ENCODE peak calls at places on chromosomes 3 and 15, in ten cellular contexts. X, E, N, K, I, M, A, P, D and J are unnamed samples.

GRCh38 chr3:132981746-132982145 is 56.4 kb upstream of the TMEM108 start:
- DNase-seq in K (peak; percentile 23), N (no peak), E (no peak), D (no peak), P (no peak), A (no peak), I (no peak), M (no peak), X (no peak), J (no peak)

GRCh38 chr3:185552358-185552877 is at the start of gene LIPH:
- DNase-seq in I (peak; percentile 46), N (peak; percentile 21), P (no peak), E (peak; percentile 65), A (no peak), X (peak; percentile 9), M (no peak), K (no peak), D (peak; percentile 78), J (peak; percentile 70)

GRCh38 chr15:71508081-71508682 is 302.2 kb upstream of the NR2E3 start:
- DNase-seq in D (no peak), P (no peak), X (no peak), A (no peak), N (no peak), I (no peak), E (no peak), K (no peak), M (peak; percentile 41), J (peak; percentile 45)

GRCh38 chr3:9914559-9915251 is 2.2 kb upstream of the IL17RC start:
- DNase-seq in E (no peak), X (no peak), I (no peak), M (no peak), N (no peak), K (peak; percentile 73), A (no peak), P (no peak), D (no peak), J (no peak)

GRCh38 chr15:101014921-101015841 is 96.0 kb downstream of the LRRK1 start:
- DNase-seq in I (peak; percentile 45), A (peak; percentile 59), K (peak; percentile 81), N (peak; percentile 38), P (peak; percentile 83), M (peak; percentile 84), D (peak; percentile 75), X (peak; percentile 76), E (peak; percentile 83), J (no peak)

GRCh38 chr15:41331281-41331680 is 1.1 kb downstream of the OIP5 start:
- DNase-seq in I (no peak), K (no peak), P (no peak), M (no peak), E (no peak), N (no peak), X (no peak), A (no peak), D (no peak), J (no peak)

GRCh38 chr3:25455316-25456232 is 27.5 kb downstream of the RARB start:
- DNase-seq in D (no peak), X (no peak), K (no peak), E (no peak), I (peak; percentile 86), N (no peak), A (no peak), P (peak; percentile 50), M (no peak), J (no peak)

GRCh38 chr3:132629928-132630327 is 29.7 kb downstream of the ACAD11 start:
- DNase-seq in X (no peak), N (no peak), I (no peak), P (no peak), A (no peak), K (no peak), M (peak; percentile 61), D (no peak), E (no peak), J (peak; percentile 22)

GRCh38 chr3:189455796-189456195 is 175.4 kb upstream of the TP63 start:
- DNase-seq in A (no peak), I (no peak), X (no peak), K (no peak), D (no peak), P (no peak), N (no peak), E (no peak), M (no peak), J (no peak)

GRCh38 chr3:101574388-101575156 is 592 bp downstream of the PCNP start:
- DNase-seq in K (peak; percentile 48), D (peak; percentile 53), E (no peak), A (peak; percentile 59), P (peak; percentile 46), X (peak; percentile 61), I (peak; percentile 45), M (no peak), N (no peak), J (peak; percentile 3)

GRCh38 chr3:193665370-193665989 is 72.5 kb downstream of the OPA1 start:
- DNase-seq in A (no peak), E (peak; percentile 61), D (no peak), K (no peak), P (no peak), I (no peak), X (peak; percentile 14), M (peak; percentile 20), N (no peak), J (no peak)

GRCh38 chr3:46948830-46949671 is 27.5 kb downstream of the CCDC12 start:
- DNase-seq in K (peak; percentile 41), E (peak; percentile 63), X (peak; percentile 93), D (peak; percentile 78), I (no peak), M (no peak), N (peak; percentile 62), A (peak; percentile 64), P (no peak), J (no peak)

GRCh38 chr3:173745952-173746682 is 348.6 kb downstream of the NLGN1 start:
- DNase-seq in K (no peak), A (no peak), E (peak; percentile 9), P (no peak), M (peak; percentile 45), D (no peak), X (no peak), I (peak; percentile 82), N (no peak), J (no peak)

GRCh38 chr15:85329561-85330421 is 50.6 kb upstream of the AKAP13 start:
- DNase-seq in A (no peak), X (no peak), K (no peak), I (peak; percentile 68), D (peak; percentile 64), N (peak; percentile 56), P (no peak), M (no peak), E (peak; percentile 42), J (no peak)

GRCh38 chr15:73052679-73053397 is 575 bp downstream of the NEO1 start:
- DNase-seq in E (peak; percentile 76), N (no peak), K (peak; percentile 56), A (peak; percentile 64), P (peak; percentile 54), M (peak; percentile 55), X (peak; percentile 81), I (no peak), D (peak; percentile 70), J (no peak)

GRCh38 chr3:18188491-18188890 is 236.6 kb downstream of the SATB1 start:
- DNase-seq in A (no peak), X (no peak), P (no peak), M (no peak), D (no peak), K (no peak), I (no peak), E (no peak), N (no peak), J (no peak)

GRCh38 chr15:57348081-57348480 is 28.2 kb upstream of the CGNL1 start:
- DNase-seq in I (no peak), X (no peak), N (no peak), M (no peak), P (no peak), A (no peak), K (no peak), D (no peak), E (no peak), J (no peak)

GRCh38 chr3:49606427-49606826 is 52.1 kb downstream of the BSN start:
- DNase-seq in A (no peak), X (no peak), N (no peak), K (no peak), I (no peak), E (no peak), P (peak; percentile 5), M (no peak), D (no peak), J (no peak)

DNA sequence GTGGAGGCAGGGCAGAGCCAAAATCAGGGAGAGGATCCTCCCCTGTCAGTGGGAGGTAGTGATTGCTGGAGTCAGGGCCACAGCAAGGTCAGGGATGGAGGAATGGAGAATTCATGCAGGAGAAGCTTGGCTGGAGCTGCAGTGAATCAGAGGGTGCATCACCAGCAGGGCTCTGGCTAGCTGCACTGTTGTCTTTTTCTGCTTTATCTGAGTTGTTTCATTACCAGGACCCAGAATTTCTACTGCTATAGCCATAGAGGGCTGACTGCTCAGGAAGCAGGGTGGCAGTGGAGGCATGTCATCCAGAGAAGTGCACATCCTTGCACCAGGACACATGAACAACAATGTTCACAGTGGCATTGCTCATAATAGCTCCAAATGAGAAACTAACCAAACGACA is 113.5 kb upstream of the GALNT15 start:
- DNase-seq in M (peak; percentile 8), X (no peak), A (no peak), I (peak; percentile 96), E (peak; percentile 35), N (no peak), P (peak; percentile 69), D (peak; percentile 26), K (no peak), J (no peak)
- H3K27ac ChIP-seq in M (peak overlapping the region; percentile 58), X (no peak overlapping the region), A (no peak overlapping the region), I (peak overlapping the region; percentile 97), E (peak overlapping the region; percentile 59), N (no peak overlapping the region), P (peak overlapping the region; percentile 89), D (peak overlapping the region; percentile 48), K (no peak overlapping the region), J (peak overlapping the region; percentile 80)

GRCh38 chr15:60077581-60078359 is 73.7 kb downstream of the FOXB1 start:
- DNase-seq in X (no peak), N (no peak), E (no peak), I (no peak), A (no peak), M (no peak), K (no peak), P (no peak), D (no peak), J (no peak)
- H3K27ac ChIP-seq in X (no peak overlapping the region), N (no peak overlapping the region), E (no peak overlapping the region), I (no peak overlapping the region), A (no peak overlapping the region), M (no peak overlapping the region), K (no peak overlapping the region), P (no peak overlapping the region), D (no peak overlapping the region), J (no peak overlapping the region)

GRCh38 chr3:30473374-30474051 is 132.9 kb upstream of the TGFBR2 start:
- DNase-seq in A (no peak), K (no peak), D (no peak), X (no peak), E (no peak), P (no peak), N (no peak), M (no peak), I (peak; percentile 40), J (no peak)
- H3K27ac ChIP-seq in A (no peak overlapping the region), K (no peak overlapping the region), D (no peak overlapping the region), X (no peak overlapping the region), E (peak overlapping the region; percentile 51), P (no peak overlapping the region), N (no peak overlapping the region), M (no peak overlapping the region), I (no peak overlapping the region), J (peak overlapping the region; percentile 60)

DNA sequence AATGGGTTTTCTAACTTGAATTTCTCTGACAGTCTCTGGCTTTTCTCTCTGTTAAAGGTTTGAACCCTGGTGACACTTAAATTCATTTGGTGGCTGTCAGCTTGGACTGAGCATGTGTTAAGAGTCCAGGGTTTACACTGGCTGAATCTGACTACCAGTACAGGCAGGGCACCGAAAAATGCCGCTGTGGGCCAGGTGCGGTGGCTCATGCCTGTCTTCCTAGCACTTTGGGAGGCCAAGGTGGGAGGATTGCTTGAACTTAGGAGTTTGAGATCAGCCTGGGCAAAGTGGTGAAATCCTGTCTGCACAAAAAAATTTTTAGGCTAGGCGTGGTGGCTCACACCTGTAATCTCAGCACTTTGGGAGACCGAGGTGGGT is 1.8 kb downstream of the MANF start:
- DNase-seq in P (peak; percentile 22), X (no peak), A (no peak), D (no peak), I (no peak), K (no peak), N (no peak), E (no peak), M (no peak), J (no peak)
- H3K27ac ChIP-seq in P (no peak overlapping the region), X (peak overlapping the region; percentile 22), A (no peak overlapping the region), D (no peak overlapping the region), I (no peak overlapping the region), K (no peak overlapping the region), N (no peak overlapping the region), E (peak overlapping the region; percentile 49), M (peak overlapping the region; percentile 55), J (peak overlapping the region; percentile 69)